ENCODE peak calls at places on chromosomes 4 and X, in eight cellular contexts. D, R, B, Z, G, H, T and S are unnamed samples.

GRCh38 chr4:3727847-3728469 is 38.2 kb upstream of the ADRA2C start:
- DNase-seq in D (no peak), R (no peak), B (no peak), Z (no peak), G (no peak), H (no peak), T (no peak), S (no peak)

GRCh38 chr4:134324179-134324578 is 122.6 kb upstream of the PABPC4L start:
- DNase-seq in D (no peak), R (no peak), B (no peak), Z (no peak), G (no peak), H (no peak), T (no peak), S (no peak)

GRCh38 chr4:103365285-103365684 is 167.1 kb upstream of the CENPE start:
- DNase-seq in D (no peak), R (no peak), B (no peak), Z (no peak), G (no peak), H (no peak), T (no peak), S (no peak)

GRCh38 chr4:7725951-7726350 is 213.7 kb downstream of the AFAP1 start:
- DNase-seq in D (no peak), R (no peak), B (no peak), Z (peak), G (no peak), H (no peak), T (no peak), S (no peak)

GRCh38 chrX:84219551-84219950 is 31.6 kb upstream of the RPS6KA6 start:
- DNase-seq in D (no peak), R (no peak), B (no peak), Z (no peak), G (no peak), H (no peak), T (no peak), S (no peak)

GRCh38 chr4:113881256-113881655 is 98.2 kb downstream of the ARSJ start:
- DNase-seq in D (peak), R (no peak), B (no peak), Z (peak), G (no peak), H (no peak), T (peak), S (no peak)

GRCh38 chr4:20192754-20193521 is 58.8 kb upstream of the SLIT2 start:
- DNase-seq in D (peak), R (no peak), B (no peak), Z (peak), G (no peak), H (no peak), T (peak), S (no peak)

GRCh38 chr4:69744157-69744478 is 16.3 kb downstream of the SULT1B1 start:
- DNase-seq in D (no peak), R (no peak), B (no peak), Z (no peak), G (no peak), H (no peak), T (no peak), S (no peak)

GRCh38 chr4:8637456-8637984 is 45.0 kb downstream of the CPZ start:
- DNase-seq in D (no peak), R (no peak), B (no peak), Z (no peak), G (no peak), H (no peak), T (no peak), S (no peak)

GRCh38 chrX:8030361-8030760 is 103.1 kb upstream of the PNPLA4 start:
- DNase-seq in D (no peak), R (no peak), B (no peak), Z (no peak), G (no peak), H (no peak), T (no peak), S (no peak)

GRCh38 chr4:54423066-54423465 is 194.0 kb downstream of the PDGFRA start:
- DNase-seq in D (no peak), R (no peak), B (no peak), Z (peak), G (no peak), H (no peak), T (peak), S (no peak)

GRCh38 chrX:72713130-72713529 is 976 bp downstream of the PHKA1 start:
- DNase-seq in D (no peak), R (no peak), B (no peak), Z (peak), G (no peak), H (no peak), T (no peak), S (no peak)

GRCh38 chr4:153222790-153223417 is 18.7 kb downstream of the TRIM2 start:
- DNase-seq in D (peak), R (peak), B (peak), Z (peak), G (peak), H (peak), T (no peak), S (no peak)

GRCh38 chr4:113444386-113444785 is 317.2 kb downstream of the CAMK2D start:
- DNase-seq in D (peak), R (peak), B (no peak), Z (peak), G (no peak), H (no peak), T (no peak), S (no peak)

GRCh38 chrX:68299923-68300322 is 133.4 kb downstream of the OPHN1 start:
- DNase-seq in D (no peak), R (no peak), B (no peak), Z (peak), G (no peak), H (no peak), T (no peak), S (no peak)

GRCh38 chrX:38081926-38082708 is 75.8 kb downstream of the SYTL5 start:
- DNase-seq in D (no peak), R (no peak), B (no peak), Z (no peak), G (no peak), H (no peak), T (no peak), S (no peak)

GRCh38 chr4:56843421-56843899 is 22.0 kb upstream of the SPINK2 start:
- DNase-seq in D (peak), R (no peak), B (no peak), Z (peak), G (peak), H (no peak), T (no peak), S (no peak)

GRCh38 chrX:15939737-15940136 is 85.1 kb upstream of the AP1S2 start:
- DNase-seq in D (no peak), R (no peak), B (peak), Z (no peak), G (no peak), H (no peak), T (no peak), S (no peak)

GRCh38 chrX:45157647-45158046 is 43.0 kb downstream of the DIPK2B start:
- DNase-seq in D (no peak), R (no peak), B (no peak), Z (no peak), G (no peak), H (no peak), T (no peak), S (no peak)

GRCh38 chrX:39762266-39762841 is 335.4 kb downstream of the BCOR start:
- DNase-seq in D (peak), R (peak), B (no peak), Z (peak), G (no peak), H (no peak), T (peak), S (no peak)

GRCh38 chr4:73446336-73446938 is 10.4 kb downstream of the AFP start:
- DNase-seq in D (peak), R (peak), B (peak), Z (peak), G (peak), H (no peak), T (peak), S (peak)

GRCh38 chr4:99859618-99860017 is 34.6 kb downstream of the LAMTOR3 start:
- DNase-seq in D (no peak), R (no peak), B (no peak), Z (no peak), G (no peak), H (no peak), T (no peak), S (no peak)

GRCh38 chr4:154389142-154389541 is 102.5 kb downstream of the DCHS2 start:
- DNase-seq in D (no peak), R (no peak), B (no peak), Z (no peak), G (no peak), H (no peak), T (no peak), S (no peak)

GRCh38 chr4:101621120-101621519 is 169.4 kb upstream of the BANK1 start:
- DNase-seq in D (peak), R (no peak), B (no peak), Z (no peak), G (no peak), H (no peak), T (peak), S (no peak)

GRCh38 chr4:60805500-60806313 is 394.4 kb upstream of the ADGRL3 start:
- DNase-seq in D (peak), R (peak), B (peak), Z (peak), G (no peak), H (no peak), T (peak), S (no peak)

GRCh38 chr4:128565565-128566186 is 243.8 kb upstream of the JADE1 start:
- DNase-seq in D (peak), R (peak), B (peak), Z (peak), G (peak), H (peak), T (no peak), S (no peak)

DNA sequence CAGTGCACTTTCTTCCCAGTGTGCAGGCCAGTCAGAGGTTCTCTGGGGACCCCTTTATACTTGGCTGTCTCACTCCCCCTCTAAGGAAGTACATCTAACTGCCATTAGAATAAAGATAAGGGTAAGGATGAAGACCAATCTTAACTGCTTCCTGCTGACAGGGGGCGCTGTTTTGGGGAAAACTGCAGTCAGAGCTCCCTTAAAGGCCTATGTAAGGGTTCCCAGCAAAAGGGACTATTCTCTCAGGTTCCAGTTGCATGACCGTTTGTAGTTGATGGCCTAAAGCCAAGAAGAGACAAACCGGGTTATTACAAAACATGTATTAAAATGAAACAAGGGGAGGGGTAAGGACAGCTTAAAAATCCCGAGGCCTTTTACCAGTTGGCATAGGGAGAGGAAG is 115.6 kb upstream of the SPIN4 start:
- DNase-seq in D (peak), R (no peak), B (no peak), Z (no peak), G (no peak), H (no peak), T (no peak), S (no peak)
- TF ChIP-seq CTCF in D (no peak), R (no peak), B (no peak), Z (no peak), G (no peak), H (no peak), T (peak), S (peak)

DNA sequence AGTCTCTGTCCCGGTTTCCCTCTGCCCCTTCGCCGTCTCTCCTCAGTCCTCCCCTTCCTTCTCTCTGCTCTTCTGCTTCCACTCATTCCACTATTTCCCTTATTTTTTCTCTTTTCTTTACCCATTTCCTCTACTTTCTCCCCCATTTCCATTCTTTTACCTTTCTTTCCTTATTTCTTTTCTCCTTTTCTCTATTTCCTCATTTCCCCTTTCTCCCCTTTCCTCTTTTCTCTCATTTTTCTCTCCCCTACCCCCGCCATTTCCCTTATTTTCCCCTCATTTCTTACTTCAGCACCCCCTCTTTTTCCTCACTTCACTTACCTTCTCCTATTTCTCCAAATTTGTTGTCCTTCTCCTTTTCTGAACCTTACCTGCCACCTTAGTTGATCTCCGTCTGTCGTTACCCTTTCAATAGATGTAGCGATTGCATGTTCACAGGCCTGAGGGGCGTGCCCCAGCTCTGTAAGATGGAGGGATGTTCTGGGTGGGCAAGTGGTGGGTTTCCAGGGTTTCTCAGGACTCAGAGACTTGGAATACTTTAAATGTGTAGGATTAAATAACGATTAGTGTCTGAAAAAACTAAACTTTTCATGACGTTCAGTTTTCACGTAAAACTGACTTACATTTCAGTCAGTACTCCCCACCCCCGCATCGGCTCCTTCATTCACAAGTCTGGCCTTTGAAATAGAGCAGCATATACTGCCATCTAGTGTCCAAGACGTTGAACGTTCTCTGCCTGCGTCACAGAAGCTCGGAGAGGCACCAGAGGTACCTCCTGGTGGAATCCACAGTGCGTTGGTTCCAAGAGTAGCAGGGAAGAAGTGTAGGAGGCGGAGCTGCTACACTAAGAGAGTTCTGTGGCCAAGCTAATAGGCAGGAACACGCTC is 641 bp upstream of the NCBP2L start:
- DNase-seq in D (peak), R (peak), B (peak), Z (peak), G (peak), H (peak), T (peak), S (peak)
- TF ChIP-seq CTCF in D (peak), R (peak), B (peak), Z (peak), G (peak), H (peak), T (peak), S (peak)

GRCh38 chr4:182143086-182143821 is 99.9 kb upstream of the TENM3 start:
- DNase-seq in D (peak), R (peak), B (no peak), Z (peak), G (peak), H (no peak), T (no peak), S (no peak)
- TF ChIP-seq CTCF in D (no peak), R (no peak), B (no peak), Z (peak), G (no peak), H (peak), T (no peak), S (no peak)

GRCh38 chr4:37825943-37826281 is 574 bp upstream of the PGM2 start:
- DNase-seq in D (no peak), R (peak), B (no peak), Z (no peak), G (no peak), H (no peak), T (peak), S (no peak)

GRCh38 chr4:37827802-37828321 is 1.4 kb downstream of the PGM2 start:
- DNase-seq in D (no peak), R (no peak), B (no peak), Z (no peak), G (no peak), H (no peak), T (no peak), S (no peak)

GRCh38 chr4:37827030-37827705 is 682 bp downstream of the PGM2 start:
- DNase-seq in D (peak), R (peak), B (peak), Z (peak), G (no peak), H (peak), T (peak), S (no peak)

GRCh38 chr4:37828843-37829242 is 2.4 kb downstream of the PGM2 start:
- DNase-seq in D (no peak), R (no peak), B (no peak), Z (no peak), G (no peak), H (no peak), T (no peak), S (no peak)

DNA sequence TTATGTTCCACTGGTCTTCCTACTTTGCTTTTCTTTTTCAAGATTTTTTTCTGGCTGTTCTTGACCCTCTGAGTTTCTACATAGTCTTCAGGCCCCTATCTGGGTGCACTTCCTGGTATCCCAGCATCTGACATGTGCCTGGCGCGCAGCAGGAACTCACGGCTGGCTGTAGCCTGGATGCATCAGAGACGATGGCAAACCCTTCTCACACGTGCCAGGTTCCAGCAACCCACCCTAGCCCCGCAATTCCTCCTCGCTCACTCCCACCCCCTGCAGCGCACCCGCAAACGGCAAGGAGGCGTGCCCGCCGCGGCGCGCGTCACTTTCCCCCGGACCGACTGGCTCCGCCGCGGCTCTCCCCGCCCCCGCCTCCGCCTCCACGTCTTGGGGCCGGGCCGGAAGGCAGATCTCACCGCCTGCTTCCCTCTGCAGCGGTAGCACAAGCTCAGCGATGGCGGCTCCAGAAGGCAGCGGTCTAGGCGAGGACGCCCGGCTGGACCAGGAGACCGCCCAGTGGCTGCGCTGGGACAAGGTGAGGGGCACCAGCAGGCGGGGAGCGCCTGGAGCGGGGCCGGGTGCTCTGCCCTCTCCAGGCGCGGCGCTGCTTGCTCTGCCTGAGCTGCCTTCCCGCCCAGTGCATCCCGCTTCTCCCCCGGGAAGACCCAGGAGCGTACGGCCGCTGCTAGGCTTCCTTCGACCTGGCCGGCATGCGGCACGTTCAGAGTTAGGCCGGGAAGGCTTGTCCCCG is at the start of gene PGM2:
- DNase-seq in D (peak), R (peak), B (peak), Z (peak), G (peak), H (peak), T (peak), S (peak)
- TF ChIP-seq CTCF in D (no peak), R (peak), B (no peak), Z (no peak), G (peak), H (peak), T (peak), S (no peak)

GRCh38 chrX:130347336-130347735 is 7.6 kb downstream of the SLC25A14 start:
- DNase-seq in D (no peak), R (no peak), B (no peak), Z (no peak), G (no peak), H (no peak), T (no peak), S (no peak)
- TF ChIP-seq CTCF in D (no peak), R (no peak), B (no peak), Z (no peak), G (no peak), H (no peak), T (no peak), S (no peak)